ENCODE peak calls at places on chromosomes 6 and 20, in nine cellular contexts. One of them, this sample, is unnamed.

GRCh38 chr6:61886608-61887259 is 399.3 kb downstream of the KHDRBS2 start:
- DNase-seq in mucosa of descending colon: no peak
- DNase-seq in esophagus muscularis mucosa: no peak
- DNase-seq in cardiac muscle cell: no peak
- DNase-seq in neural crest cell: no peak
- DNase-seq in upper lobe of right lung: no peak
- DNase-seq in CD8-positive, alpha-beta T cell: no peak
- DNase-seq in fibroblast of lung: no peak
- DNase-seq in choroid plexus epithelial cell: no peak
- DNase-seq in this sample: no peak

GRCh38 chr6:114153448-114153847 is 182.5 kb upstream of the HDAC2 start:
- DNase-seq in mucosa of descending colon: no peak
- DNase-seq in esophagus muscularis mucosa: no peak
- DNase-seq in cardiac muscle cell: no peak
- DNase-seq in neural crest cell: no peak
- DNase-seq in upper lobe of right lung: no peak
- DNase-seq in CD8-positive, alpha-beta T cell: no peak
- DNase-seq in fibroblast of lung: no peak
- DNase-seq in choroid plexus epithelial cell: no peak
- DNase-seq in this sample: no peak

GRCh38 chr6:142680308-142680707 is 264.7 kb downstream of the HIVEP2 start:
- DNase-seq in mucosa of descending colon: no peak
- DNase-seq in esophagus muscularis mucosa: no peak
- DNase-seq in cardiac muscle cell: peak; percentile 38
- DNase-seq in neural crest cell: no peak
- DNase-seq in upper lobe of right lung: no peak
- DNase-seq in CD8-positive, alpha-beta T cell: peak; percentile 40
- DNase-seq in fibroblast of lung: no peak
- DNase-seq in choroid plexus epithelial cell: no peak
- DNase-seq in this sample: no peak

GRCh38 chr6:35139924-35140524 is 1.1 kb downstream of the TCP11 start:
- DNase-seq in mucosa of descending colon: no peak
- DNase-seq in esophagus muscularis mucosa: no peak
- DNase-seq in cardiac muscle cell: peak; percentile 88
- DNase-seq in neural crest cell: peak; percentile 55
- DNase-seq in upper lobe of right lung: no peak
- DNase-seq in CD8-positive, alpha-beta T cell: peak; percentile 55
- DNase-seq in fibroblast of lung: peak; percentile 84
- DNase-seq in choroid plexus epithelial cell: peak; percentile 90
- DNase-seq in this sample: peak; percentile 65

GRCh38 chr6:161111256-161111655 is 119.7 kb downstream of the MAP3K4 start:
- DNase-seq in mucosa of descending colon: no peak
- DNase-seq in esophagus muscularis mucosa: no peak
- DNase-seq in cardiac muscle cell: no peak
- DNase-seq in neural crest cell: no peak
- DNase-seq in upper lobe of right lung: no peak
- DNase-seq in CD8-positive, alpha-beta T cell: no peak
- DNase-seq in fibroblast of lung: no peak
- DNase-seq in choroid plexus epithelial cell: no peak
- DNase-seq in this sample: no peak

GRCh38 chr6:6696867-6697531 is 108.5 kb downstream of the LY86 start:
- DNase-seq in mucosa of descending colon: peak; percentile 85
- DNase-seq in esophagus muscularis mucosa: no peak
- DNase-seq in cardiac muscle cell: peak; percentile 78
- DNase-seq in neural crest cell: peak; percentile 75
- DNase-seq in upper lobe of right lung: peak; percentile 86
- DNase-seq in CD8-positive, alpha-beta T cell: peak; percentile 23
- DNase-seq in fibroblast of lung: peak; percentile 78
- DNase-seq in choroid plexus epithelial cell: peak; percentile 79
- DNase-seq in this sample: peak; percentile 66

GRCh38 chr6:28811873-28812272 is 111.9 kb downstream of the TRIM27 start:
- DNase-seq in mucosa of descending colon: no peak
- DNase-seq in esophagus muscularis mucosa: no peak
- DNase-seq in cardiac muscle cell: no peak
- DNase-seq in neural crest cell: no peak
- DNase-seq in upper lobe of right lung: no peak
- DNase-seq in CD8-positive, alpha-beta T cell: no peak
- DNase-seq in fibroblast of lung: no peak
- DNase-seq in choroid plexus epithelial cell: peak; percentile 21
- DNase-seq in this sample: no peak

GRCh38 chr6:17602888-17603287 is 2.8 kb downstream of the FAM8A1 start:
- DNase-seq in mucosa of descending colon: no peak
- DNase-seq in esophagus muscularis mucosa: no peak
- DNase-seq in cardiac muscle cell: no peak
- DNase-seq in neural crest cell: no peak
- DNase-seq in upper lobe of right lung: no peak
- DNase-seq in CD8-positive, alpha-beta T cell: no peak
- DNase-seq in fibroblast of lung: no peak
- DNase-seq in choroid plexus epithelial cell: no peak
- DNase-seq in this sample: no peak

GRCh38 chr6:90214966-90215365 is 81.7 kb downstream of the BACH2 start:
- DNase-seq in mucosa of descending colon: no peak
- DNase-seq in esophagus muscularis mucosa: no peak
- DNase-seq in cardiac muscle cell: no peak
- DNase-seq in neural crest cell: no peak
- DNase-seq in upper lobe of right lung: no peak
- DNase-seq in CD8-positive, alpha-beta T cell: no peak
- DNase-seq in fibroblast of lung: no peak
- DNase-seq in choroid plexus epithelial cell: no peak
- DNase-seq in this sample: no peak

GRCh38 chr6:90216081-90216977 is 80.3 kb downstream of the BACH2 start:
- DNase-seq in mucosa of descending colon: peak; percentile 50
- DNase-seq in esophagus muscularis mucosa: peak; percentile 79
- DNase-seq in cardiac muscle cell: no peak
- DNase-seq in neural crest cell: no peak
- DNase-seq in upper lobe of right lung: no peak
- DNase-seq in CD8-positive, alpha-beta T cell: peak; percentile 31
- DNase-seq in fibroblast of lung: peak; percentile 49
- DNase-seq in choroid plexus epithelial cell: peak; percentile 46
- DNase-seq in this sample: no peak

GRCh38 chr6:90214461-90214860 is 82.2 kb downstream of the BACH2 start:
- DNase-seq in mucosa of descending colon: no peak
- DNase-seq in esophagus muscularis mucosa: no peak
- DNase-seq in cardiac muscle cell: no peak
- DNase-seq in neural crest cell: no peak
- DNase-seq in upper lobe of right lung: no peak
- DNase-seq in CD8-positive, alpha-beta T cell: no peak
- DNase-seq in fibroblast of lung: no peak
- DNase-seq in choroid plexus epithelial cell: no peak
- DNase-seq in this sample: no peak

GRCh38 chr6:90209527-90209926 is 87.1 kb downstream of the BACH2 start:
- DNase-seq in mucosa of descending colon: no peak
- DNase-seq in esophagus muscularis mucosa: no peak
- DNase-seq in cardiac muscle cell: no peak
- DNase-seq in neural crest cell: no peak
- DNase-seq in upper lobe of right lung: no peak
- DNase-seq in CD8-positive, alpha-beta T cell: no peak
- DNase-seq in fibroblast of lung: no peak
- DNase-seq in choroid plexus epithelial cell: no peak
- DNase-seq in this sample: no peak

DNA sequence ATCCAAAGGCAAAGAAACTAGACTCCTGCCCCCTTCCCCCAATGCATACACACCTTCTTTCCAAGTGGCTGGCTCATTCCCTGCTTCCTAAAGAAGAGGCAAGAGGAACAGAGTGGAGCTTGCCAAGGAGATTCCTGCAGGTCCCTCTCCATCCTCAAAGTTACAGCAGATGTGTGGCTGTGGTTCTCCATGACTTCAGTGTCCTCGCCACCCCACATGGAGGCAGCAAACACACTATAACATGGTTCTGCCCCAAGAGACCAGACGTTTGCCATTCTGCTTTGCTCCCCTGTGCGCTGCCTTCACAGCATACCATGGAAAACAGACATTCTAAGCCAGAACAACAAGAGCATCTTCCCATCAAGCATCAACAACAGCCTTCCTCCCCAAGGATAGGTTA is 84.4 kb downstream of the BACH2 start:
- DNase-seq in mucosa of descending colon: no peak
- DNase-seq in esophagus muscularis mucosa: no peak
- DNase-seq in cardiac muscle cell: no peak
- DNase-seq in neural crest cell: no peak
- DNase-seq in upper lobe of right lung: no peak
- DNase-seq in CD8-positive, alpha-beta T cell: no peak
- DNase-seq in fibroblast of lung: no peak
- DNase-seq in choroid plexus epithelial cell: no peak
- DNase-seq in this sample: no peak
- TF ChIP-seq CTCF in mucosa of descending colon: no peak
- TF ChIP-seq CTCF in esophagus muscularis mucosa: no peak
- TF ChIP-seq CTCF in cardiac muscle cell: no peak
- TF ChIP-seq CTCF in neural crest cell: no peak
- TF ChIP-seq CTCF in upper lobe of right lung: no peak
- TF ChIP-seq CTCF in CD8-positive, alpha-beta T cell: no peak
- TF ChIP-seq CTCF in fibroblast of lung: no peak
- TF ChIP-seq CTCF in choroid plexus epithelial cell: peak; percentile 7
- TF ChIP-seq CTCF in this sample: no peak

GRCh38 chr20:48171071-48171470 is 385.8 kb upstream of the SULF2 start:
- DNase-seq in mucosa of descending colon: no peak
- DNase-seq in esophagus muscularis mucosa: no peak
- DNase-seq in cardiac muscle cell: no peak
- DNase-seq in neural crest cell: no peak
- DNase-seq in upper lobe of right lung: no peak
- DNase-seq in CD8-positive, alpha-beta T cell: no peak
- DNase-seq in fibroblast of lung: no peak
- DNase-seq in choroid plexus epithelial cell: no peak
- DNase-seq in this sample: no peak
- TF ChIP-seq CTCF in mucosa of descending colon: no peak
- TF ChIP-seq CTCF in esophagus muscularis mucosa: no peak
- TF ChIP-seq CTCF in cardiac muscle cell: no peak
- TF ChIP-seq CTCF in neural crest cell: no peak
- TF ChIP-seq CTCF in upper lobe of right lung: no peak
- TF ChIP-seq CTCF in CD8-positive, alpha-beta T cell: no peak
- TF ChIP-seq CTCF in fibroblast of lung: no peak
- TF ChIP-seq CTCF in choroid plexus epithelial cell: no peak
- TF ChIP-seq CTCF in this sample: no peak

GRCh38 chr6:130364224-130364780 is 1.5 kb upstream of the TMEM200A start:
- DNase-seq in mucosa of descending colon: no peak
- DNase-seq in esophagus muscularis mucosa: no peak
- DNase-seq in cardiac muscle cell: no peak
- DNase-seq in neural crest cell: no peak
- DNase-seq in upper lobe of right lung: no peak
- DNase-seq in CD8-positive, alpha-beta T cell: no peak
- DNase-seq in fibroblast of lung: no peak
- DNase-seq in choroid plexus epithelial cell: no peak
- DNase-seq in this sample: no peak

GRCh38 chr6:130366011-130366963 is at the start of gene TMEM200A:
- DNase-seq in mucosa of descending colon: peak; percentile 67
- DNase-seq in esophagus muscularis mucosa: peak; percentile 90
- DNase-seq in cardiac muscle cell: peak; percentile 75
- DNase-seq in neural crest cell: peak; percentile 53
- DNase-seq in upper lobe of right lung: peak; percentile 62
- DNase-seq in CD8-positive, alpha-beta T cell: peak; percentile 32
- DNase-seq in fibroblast of lung: peak; percentile 79
- DNase-seq in choroid plexus epithelial cell: peak; percentile 76
- DNase-seq in this sample: peak; percentile 77

GRCh38 chr6:130367767-130368166 is 1.9 kb downstream of the TMEM200A start:
- DNase-seq in mucosa of descending colon: no peak
- DNase-seq in esophagus muscularis mucosa: no peak
- DNase-seq in cardiac muscle cell: no peak
- DNase-seq in neural crest cell: no peak
- DNase-seq in upper lobe of right lung: no peak
- DNase-seq in CD8-positive, alpha-beta T cell: no peak
- DNase-seq in fibroblast of lung: no peak
- DNase-seq in choroid plexus epithelial cell: no peak
- DNase-seq in this sample: no peak

GRCh38 chr6:130362128-130362527 is 3.7 kb upstream of the TMEM200A start:
- DNase-seq in mucosa of descending colon: no peak
- DNase-seq in esophagus muscularis mucosa: peak; percentile 70
- DNase-seq in cardiac muscle cell: no peak
- DNase-seq in neural crest cell: no peak
- DNase-seq in upper lobe of right lung: no peak
- DNase-seq in CD8-positive, alpha-beta T cell: no peak
- DNase-seq in fibroblast of lung: no peak
- DNase-seq in choroid plexus epithelial cell: no peak
- DNase-seq in this sample: no peak

DNA sequence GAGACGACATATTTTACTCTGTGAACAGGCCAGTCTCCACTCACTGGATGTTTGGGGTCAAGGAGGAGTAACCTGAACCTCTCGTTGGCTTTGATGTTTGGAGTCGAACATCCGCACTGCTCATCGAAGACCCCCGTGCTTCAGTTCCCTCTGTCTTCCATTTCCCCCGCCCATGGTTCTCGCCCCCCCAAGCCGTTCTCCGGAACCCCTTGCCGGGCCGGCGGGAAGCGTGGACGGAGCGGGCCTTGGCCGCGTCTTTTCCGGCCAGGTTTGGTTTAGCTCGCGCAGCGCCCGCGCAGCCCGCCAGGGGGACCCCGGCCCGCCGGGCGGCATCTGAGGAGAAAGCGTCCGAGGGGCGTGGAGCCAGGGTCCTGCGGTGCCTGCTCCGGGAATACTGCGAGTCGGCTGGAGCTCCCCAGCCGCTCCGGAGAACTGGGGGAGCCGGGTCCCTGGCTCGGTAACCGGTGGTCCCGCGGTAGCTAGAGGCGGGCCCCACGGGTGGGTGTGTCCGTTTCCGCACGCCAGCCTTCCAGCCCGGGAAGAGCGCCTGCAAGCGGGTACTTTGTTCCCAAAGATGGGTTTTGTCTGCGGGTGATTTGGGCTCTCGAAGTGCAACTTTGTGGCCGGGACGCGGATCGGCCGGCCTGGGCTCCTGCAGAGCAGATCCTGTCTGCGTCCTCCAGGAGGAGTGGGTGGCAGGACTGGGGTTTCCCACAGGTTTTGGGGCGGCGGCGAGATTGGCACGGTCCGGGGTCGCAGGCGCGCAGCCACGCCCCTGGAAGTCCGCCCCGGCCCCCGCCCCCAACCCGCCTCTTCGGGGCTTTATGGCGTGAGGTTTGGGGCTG is 429 bp upstream of the TMEM200A start:
- DNase-seq in mucosa of descending colon: peak; percentile 74
- DNase-seq in esophagus muscularis mucosa: peak; percentile 90
- DNase-seq in cardiac muscle cell: peak; percentile 73
- DNase-seq in neural crest cell: peak; percentile 83
- DNase-seq in upper lobe of right lung: peak; percentile 73
- DNase-seq in CD8-positive, alpha-beta T cell: peak; percentile 41
- DNase-seq in fibroblast of lung: peak; percentile 68
- DNase-seq in choroid plexus epithelial cell: peak; percentile 73
- DNase-seq in this sample: peak; percentile 94
- TF ChIP-seq CTCF in mucosa of descending colon: peak; percentile 51
- TF ChIP-seq CTCF in esophagus muscularis mucosa: peak; percentile 32
- TF ChIP-seq CTCF in cardiac muscle cell: peak; percentile 90
- TF ChIP-seq CTCF in neural crest cell: peak; percentile 82
- TF ChIP-seq CTCF in upper lobe of right lung: peak; percentile 68
- TF ChIP-seq CTCF in CD8-positive, alpha-beta T cell: peak; percentile 53
- TF ChIP-seq CTCF in fibroblast of lung: peak; percentile 86
- TF ChIP-seq CTCF in choroid plexus epithelial cell: peak; percentile 71
- TF ChIP-seq CTCF in this sample: peak; percentile 93

GRCh38 chr6:51554029-51554428 is 533.4 kb downstream of the PKHD1 start:
- DNase-seq in mucosa of descending colon: no peak
- DNase-seq in esophagus muscularis mucosa: no peak
- DNase-seq in cardiac muscle cell: no peak
- DNase-seq in neural crest cell: no peak
- DNase-seq in upper lobe of right lung: no peak
- DNase-seq in CD8-positive, alpha-beta T cell: no peak
- DNase-seq in fibroblast of lung: no peak
- DNase-seq in choroid plexus epithelial cell: no peak
- DNase-seq in this sample: no peak

GRCh38 chr6:51562198-51562597 is 525.2 kb downstream of the PKHD1 start:
- DNase-seq in mucosa of descending colon: no peak
- DNase-seq in esophagus muscularis mucosa: no peak
- DNase-seq in cardiac muscle cell: no peak
- DNase-seq in neural crest cell: no peak
- DNase-seq in upper lobe of right lung: no peak
- DNase-seq in CD8-positive, alpha-beta T cell: no peak
- DNase-seq in fibroblast of lung: no peak
- DNase-seq in choroid plexus epithelial cell: no peak
- DNase-seq in this sample: no peak

GRCh38 chr6:51553246-51554015 is 534.0 kb downstream of the PKHD1 start:
- DNase-seq in mucosa of descending colon: no peak
- DNase-seq in esophagus muscularis mucosa: no peak
- DNase-seq in cardiac muscle cell: no peak
- DNase-seq in neural crest cell: no peak
- DNase-seq in upper lobe of right lung: no peak
- DNase-seq in CD8-positive, alpha-beta T cell: no peak
- DNase-seq in fibroblast of lung: no peak
- DNase-seq in choroid plexus epithelial cell: no peak
- DNase-seq in this sample: no peak

DNA sequence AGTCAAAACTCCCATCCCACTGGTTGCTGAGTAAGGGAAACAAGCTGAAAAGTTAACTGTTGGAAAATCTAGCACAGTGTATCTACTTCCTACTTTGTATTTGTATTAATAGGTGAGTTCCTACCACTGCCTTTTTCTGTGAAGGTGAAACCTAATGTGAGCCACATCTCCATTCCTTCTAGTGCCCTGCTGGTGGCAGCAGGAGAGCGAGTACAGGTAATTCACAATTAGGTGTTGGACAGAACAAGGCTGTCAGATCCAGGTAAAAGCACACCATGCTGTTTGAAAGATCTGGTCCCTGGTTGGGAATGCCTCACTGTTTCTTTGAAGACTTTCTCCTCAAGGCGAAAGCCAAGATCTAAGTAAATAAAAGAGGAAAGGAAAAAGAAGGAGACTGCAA is 528.4 kb downstream of the PKHD1 start:
- DNase-seq in mucosa of descending colon: no peak
- DNase-seq in esophagus muscularis mucosa: no peak
- DNase-seq in cardiac muscle cell: no peak
- DNase-seq in neural crest cell: no peak
- DNase-seq in upper lobe of right lung: no peak
- DNase-seq in CD8-positive, alpha-beta T cell: no peak
- DNase-seq in fibroblast of lung: no peak
- DNase-seq in choroid plexus epithelial cell: no peak
- DNase-seq in this sample: no peak
- TF ChIP-seq CTCF in mucosa of descending colon: no peak
- TF ChIP-seq CTCF in esophagus muscularis mucosa: no peak
- TF ChIP-seq CTCF in cardiac muscle cell: no peak
- TF ChIP-seq CTCF in neural crest cell: no peak
- TF ChIP-seq CTCF in upper lobe of right lung: peak; percentile 22
- TF ChIP-seq CTCF in CD8-positive, alpha-beta T cell: no peak
- TF ChIP-seq CTCF in fibroblast of lung: no peak
- TF ChIP-seq CTCF in choroid plexus epithelial cell: no peak
- TF ChIP-seq CTCF in this sample: no peak

This sample was measured in glutamatergic neuron.